ENCODE peak calls at places on chromosome 10, in five cellular contexts. B, G, Y, H and O are unnamed samples. For H3K36me3, the result is how much of the 10 kb centered on the place peaks cover.

GRCh38 chr10:124665558-124665957 is 78.6 kb downstream of the FAM53B start:
- DNase-seq in B (no peak), G (no peak), Y (no peak), H (no peak), O (no peak)

GRCh38 chr10:125222515-125222914 is 62.2 kb upstream of the CTBP2 start:
- DNase-seq in B (no peak), G (no peak), Y (no peak), H (no peak), O (no peak)

GRCh38 chr10:484441-484924 is 205.0 kb downstream of the DIP2C start:
- DNase-seq in B (peak), G (no peak), Y (peak), H (peak), O (peak)

GRCh38 chr10:116408716-116409115 is 18.9 kb upstream of the PNLIPRP3 start:
- DNase-seq in B (no peak), G (no peak), Y (no peak), H (no peak), O (no peak)

GRCh38 chr10:120949511-120950102 is 98.4 kb downstream of the WDR11 start:
- DNase-seq in B (no peak), G (no peak), Y (peak), H (no peak), O (no peak)

GRCh38 chr10:62058476-62058875 is 157.0 kb downstream of the ARID5B start:
- DNase-seq in B (no peak), G (no peak), Y (no peak), H (no peak), O (no peak)

GRCh38 chr10:35306852-35307251 is 29.5 kb upstream of the CCNY start:
- DNase-seq in B (no peak), G (peak), Y (peak), H (peak), O (peak)

GRCh38 chr10:67803588-67804394 is 34.2 kb downstream of the DNAJC12 start:
- DNase-seq in B (no peak), G (no peak), Y (no peak), H (no peak), O (no peak)

GRCh38 chr10:28678687-28679457 is 1.6 kb downstream of the BAMBI start:
- DNase-seq in B (no peak), G (no peak), Y (peak), H (peak), O (peak)

GRCh38 chr10:28685717-28686116 is 8.4 kb downstream of the BAMBI start:
- DNase-seq in B (no peak), G (no peak), Y (no peak), H (no peak), O (no peak)

GRCh38 chr10:33653584-33654367 is 319.3 kb upstream of the NRP1 start:
- DNase-seq in B (no peak), G (no peak), Y (peak), H (peak), O (peak)

GRCh38 chr10:55305281-55305680 is 504.2 kb upstream of the PCDH15 start:
- DNase-seq in B (no peak), G (no peak), Y (no peak), H (no peak), O (no peak)

GRCh38 chr10:21991785-21992184 is 11.7 kb downstream of the DNAJC1 start:
- DNase-seq in B (no peak), G (no peak), Y (no peak), H (no peak), O (no peak)
- H3K36me3 ChIP-seq in B (under half), G (under half), Y (under half), H (under half), O (under half)

DNA sequence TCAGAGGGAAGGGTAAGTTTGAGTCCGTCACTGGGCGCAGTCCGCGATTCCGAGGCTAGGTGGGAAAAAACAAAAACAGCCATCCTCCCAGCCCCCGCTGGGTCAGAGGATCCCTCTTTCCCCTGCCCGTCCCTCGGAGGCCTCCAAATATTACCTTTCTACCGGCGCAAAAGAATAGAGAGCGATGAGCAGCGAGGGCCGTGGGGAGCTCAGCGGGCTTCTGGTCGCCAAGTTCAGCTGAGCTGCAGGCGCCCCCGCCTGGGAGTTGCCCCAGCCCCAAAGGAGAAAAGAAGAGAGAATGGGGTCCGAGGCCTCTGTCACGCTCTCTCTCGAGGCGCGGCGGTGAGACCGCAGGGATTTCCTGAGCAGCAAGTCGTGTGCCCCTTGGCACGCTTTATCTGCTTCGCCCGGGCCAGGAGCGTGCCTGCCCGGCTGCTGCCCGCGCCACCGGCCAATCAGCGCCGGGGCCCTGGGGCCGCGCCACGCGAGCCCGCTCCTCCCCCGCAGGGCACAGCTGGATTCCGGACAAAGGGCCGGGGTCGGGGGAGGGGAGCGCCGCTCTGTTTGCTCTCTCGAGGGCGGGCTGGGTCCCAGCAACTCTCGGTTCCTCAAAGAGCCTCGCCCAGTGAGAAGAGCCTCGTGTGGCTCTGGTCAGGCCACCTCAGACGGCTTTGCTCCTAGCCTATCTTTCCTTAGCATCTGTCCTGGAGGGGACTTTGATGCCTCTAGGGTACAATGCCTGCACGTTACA is at the start of gene NEUROG3:
- DNase-seq in B (peak), G (no peak), Y (no peak), H (no peak), O (no peak)
- H3K4me3 ChIP-seq in B (peak), G (peak), Y (no peak), H (no peak), O (no peak)

GRCh38 chr10:5460468-5461200 is 38.7 kb downstream of the CALML5 start:
- DNase-seq in B (no peak), G (no peak), Y (no peak), H (no peak), O (no peak)

GRCh38 chr10:5462841-5463293 is 36.5 kb downstream of the CALML5 start:
- DNase-seq in B (no peak), G (no peak), Y (no peak), H (no peak), O (no peak)

GRCh38 chr10:5458949-5459747 is 40.2 kb downstream of the CALML5 start:
- DNase-seq in B (no peak), G (no peak), Y (no peak), H (no peak), O (no peak)

GRCh38 chr10:5461914-5462840 is 37.2 kb downstream of the CALML5 start:
- DNase-seq in B (no peak), G (no peak), Y (peak), H (peak), O (no peak)

GRCh38 chr10:5461201-5461585 is 38.2 kb downstream of the CALML5 start:
- DNase-seq in B (no peak), G (no peak), Y (no peak), H (no peak), O (no peak)
- H3K36me3 ChIP-seq in B (under half), G (under half), Y (under half), H (under half), O (under half)

DNA sequence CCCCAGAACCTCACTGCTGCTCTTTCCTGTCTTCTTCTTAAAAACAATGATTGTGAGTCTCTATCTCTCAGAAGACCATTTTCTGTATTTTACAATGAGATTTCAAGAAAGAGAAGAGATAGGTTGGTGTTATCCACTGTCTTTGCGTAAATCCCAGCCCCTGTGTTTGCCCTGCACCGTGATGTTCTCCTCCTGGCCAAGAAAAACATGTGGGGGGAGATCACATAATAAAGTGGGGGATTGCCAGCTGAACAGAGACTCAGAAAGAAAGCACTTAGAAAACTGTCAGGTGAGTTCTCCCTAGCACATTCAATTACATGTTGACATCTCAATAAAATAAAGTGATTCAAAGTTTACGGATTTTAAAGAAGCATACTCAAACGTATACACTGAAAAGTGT is 105.0 kb upstream of the PITRM1 start:
- DNase-seq in B (no peak), G (no peak), Y (no peak), H (no peak), O (no peak)
- H3K4me3 ChIP-seq in B (no peak), G (no peak), Y (no peak), H (no peak), O (no peak)